ENCODE peak calls at places on chromosomes 2 and 18, in seven cellular contexts. R, J, F, T, W, I and U are unnamed samples.

GRCh38 chr2:191675807-191676667 is 1.9 kb upstream of the NABP1 start:
- DNase-seq in R (no peak), J (peak), F (no peak), T (peak), W (peak), I (no peak), U (no peak)

GRCh38 chr2:122683018-122683417 is 927.6 kb downstream of the TSN start:
- DNase-seq in R (no peak), J (no peak), F (no peak), T (no peak), W (no peak), I (no peak), U (no peak)

GRCh38 chr2:230885467-230886130 is 20.9 kb downstream of the ITM2C start:
- DNase-seq in R (no peak), J (no peak), F (no peak), T (no peak), W (no peak), I (no peak), U (no peak)

GRCh38 chr2:164811826-164812225 is 29.8 kb downstream of the COBLL1 start:
- DNase-seq in R (no peak), J (no peak), F (no peak), T (no peak), W (no peak), I (no peak), U (no peak)

GRCh38 chr2:147543056-147543455 is 301.8 kb upstream of the ACVR2A start:
- DNase-seq in R (no peak), J (peak), F (no peak), T (peak), W (no peak), I (no peak), U (no peak)

GRCh38 chr18:6411367-6411766 is 3.3 kb downstream of the L3MBTL4 start:
- DNase-seq in R (no peak), J (no peak), F (no peak), T (no peak), W (no peak), I (no peak), U (no peak)

GRCh38 chr18:67425724-67426123 is 90.8 kb downstream of the DSEL start:
- DNase-seq in R (no peak), J (peak), F (peak), T (peak), W (no peak), I (no peak), U (no peak)

GRCh38 chr2:19357383-19358241 is 811 bp downstream of the OSR1 start:
- DNase-seq in R (no peak), J (peak), F (no peak), T (no peak), W (no peak), I (no peak), U (no peak)

GRCh38 chr2:26635401-26635800 is 5.8 kb downstream of the CIB4 start:
- DNase-seq in R (no peak), J (no peak), F (no peak), T (no peak), W (no peak), I (no peak), U (no peak)

GRCh38 chr2:185202416-185202815 is 536.2 kb upstream of the FSIP2 start:
- DNase-seq in R (no peak), J (no peak), F (no peak), T (no peak), W (no peak), I (no peak), U (no peak)

GRCh38 chr18:67381608-67382150 is 134.8 kb downstream of the DSEL start:
- DNase-seq in R (no peak), J (no peak), F (no peak), T (no peak), W (no peak), I (no peak), U (no peak)

GRCh38 chr2:204202253-204202652 is 265.7 kb downstream of the ICOS start:
- DNase-seq in R (no peak), J (no peak), F (no peak), T (no peak), W (no peak), I (no peak), U (no peak)

GRCh38 chr2:237627463-237628321 is at the start of gene LRRFIP1:
- DNase-seq in R (no peak), J (peak), F (no peak), T (no peak), W (no peak), I (peak), U (no peak)

GRCh38 chr2:129817175-129817574 is 162.3 kb upstream of the RAB6C start:
- DNase-seq in R (no peak), J (no peak), F (no peak), T (no peak), W (no peak), I (no peak), U (no peak)

GRCh38 chr2:232707076-232707475 is 9.9 kb downstream of the GIGYF2 start:
- DNase-seq in R (no peak), J (no peak), F (no peak), T (no peak), W (no peak), I (no peak), U (no peak)

GRCh38 chr18:58640428-58640805 is 11.5 kb upstream of the ALPK2 start:
- DNase-seq in R (no peak), J (no peak), F (no peak), T (no peak), W (no peak), I (no peak), U (no peak)

GRCh38 chr2:151238527-151239487 is 22.9 kb downstream of the RBM43 start:
- DNase-seq in R (peak), J (peak), F (peak), T (peak), W (no peak), I (peak), U (no peak)

GRCh38 chr2:72980535-72981217 is 63.4 kb downstream of the EMX1 start:
- DNase-seq in R (no peak), J (peak), F (no peak), T (peak), W (no peak), I (no peak), U (no peak)

GRCh38 chr18:35159782-35160181 is 81.1 kb upstream of the ZNF397 start:
- DNase-seq in R (no peak), J (no peak), F (no peak), T (no peak), W (no peak), I (no peak), U (no peak)

GRCh38 chr2:98465456-98466201 is 21.0 kb downstream of the INPP4A start:
- DNase-seq in R (no peak), J (peak), F (no peak), T (peak), W (no peak), I (no peak), U (no peak)

GRCh38 chr2:174729797-174730529 is 34.3 kb downstream of the CHRNA1 start:
- DNase-seq in R (no peak), J (peak), F (no peak), T (peak), W (no peak), I (no peak), U (no peak)

GRCh38 chr2:126638781-126639180 is 17.2 kb upstream of the GYPC start:
- DNase-seq in R (no peak), J (no peak), F (no peak), T (no peak), W (no peak), I (no peak), U (no peak)

GRCh38 chr2:28565720-28566295 is 69.9 kb downstream of the PLB1 start:
- DNase-seq in R (no peak), J (no peak), F (no peak), T (no peak), W (no peak), I (no peak), U (no peak)

GRCh38 chr2:54635554-54636152 is 87.8 kb upstream of the EML6 start:
- DNase-seq in R (no peak), J (peak), F (no peak), T (peak), W (no peak), I (no peak), U (no peak)

GRCh38 chr2:64609229-64609994 is 44.3 kb downstream of the SERTAD2 start:
- DNase-seq in R (no peak), J (peak), F (no peak), T (peak), W (no peak), I (peak), U (no peak)

GRCh38 chr2:46050489-46050888 is 246.7 kb upstream of the EPAS1 start:
- DNase-seq in R (no peak), J (no peak), F (no peak), T (no peak), W (no peak), I (no peak), U (no peak)

GRCh38 chr2:64654063-64654811 is 524 bp upstream of the SERTAD2 start:
- DNase-seq in R (no peak), J (peak), F (peak), T (peak), W (peak), I (no peak), U (no peak)

GRCh38 chr2:160613466-160614153 is 120.0 kb upstream of the RBMS1 start:
- DNase-seq in R (no peak), J (peak), F (peak), T (peak), W (no peak), I (no peak), U (no peak)

GRCh38 chr2:216799873-216800421 is 59.9 kb downstream of the TNP1 start:
- DNase-seq in R (no peak), J (peak), F (peak), T (peak), W (no peak), I (no peak), U (no peak)

GRCh38 chr2:112541315-112542122 is 746 bp upstream of the POLR1B start:
- DNase-seq in R (peak), J (peak), F (no peak), T (peak), W (peak), I (peak), U (no peak)